ENCODE peak calls at places on chromosomes 4 and X, in four cellular contexts. F, P, E and H are unnamed samples.

GRCh38 chr4:140135529-140136021 is 18.4 kb downstream of the MAML3 start:
- DNase-seq in F (no peak), P (no peak), E (no peak), H (no peak)

GRCh38 chr4:77881460-77882295 is 19.0 kb downstream of the MRPL1 start:
- DNase-seq in F (no peak), P (no peak), E (no peak), H (no peak)

GRCh38 chr4:123327846-123328447 is 68.6 kb upstream of the SPRY1 start:
- DNase-seq in F (no peak), P (no peak), E (no peak), H (no peak)

GRCh38 chr4:24813732-24814131 is 18.4 kb downstream of the SOD3 start:
- DNase-seq in F (no peak), P (no peak), E (no peak), H (no peak)

GRCh38 chrX:126165721-126166401 is at the start of gene DCAF12L2:
- DNase-seq in F (no peak), P (no peak), E (no peak), H (no peak)

GRCh38 chr4:151709587-151709986 is 51.2 kb downstream of the GATB start:
- DNase-seq in F (no peak), P (no peak), E (no peak), H (no peak)

GRCh38 chr4:48445704-48446103 is 37.4 kb upstream of the SLC10A4 start:
- DNase-seq in F (no peak), P (no peak), E (no peak), H (no peak)

GRCh38 chrX:40573763-40574162 is 7.0 kb upstream of the ATP6AP2 start:
- DNase-seq in F (no peak), P (no peak), E (no peak), H (no peak)

GRCh38 chr4:186805020-186805820 is 81.6 kb upstream of the FAT1 start:
- DNase-seq in F (no peak), P (no peak), E (no peak), H (no peak)

GRCh38 chr4:135204311-135204710 is 1002.7 kb upstream of the PABPC4L start:
- DNase-seq in F (no peak), P (no peak), E (no peak), H (no peak)

GRCh38 chr4:90542216-90542615 is 415.0 kb downstream of the CCSER1 start:
- DNase-seq in F (no peak), P (no peak), E (no peak), H (no peak)

GRCh38 chrX:15334561-15334960 is 762 bp downstream of the PIGA start:
- DNase-seq in F (peak), P (no peak), E (no peak), H (no peak)

GRCh38 chr4:180860136-180860720 is 1383.0 kb upstream of the TENM3 start:
- DNase-seq in F (no peak), P (no peak), E (no peak), H (no peak)

GRCh38 chr4:5051692-5052423 is 578 bp downstream of the STK32B start:
- DNase-seq in F (no peak), P (no peak), E (no peak), H (no peak)

GRCh38 chr4:24475756-24476155 is 108.6 kb downstream of the DHX15 start:
- DNase-seq in F (no peak), P (no peak), E (no peak), H (no peak)

GRCh38 chr4:99754756-99755155 is 61.9 kb upstream of the DAPP1 start:
- DNase-seq in F (no peak), P (no peak), E (no peak), H (no peak)